ENCODE peak calls at places on chromosomes 4 and X, in eight cellular contexts. T, H, J, D, Y, X, V and C are unnamed samples. For H3K4me1, the result is how much of the 10 kb centered on the place peaks cover.

GRCh38 chr4:1752284-1753041 is 31.1 kb downstream of the TACC3 start:
- DNase-seq in D (peak), J (no peak), T (no peak), X (no peak), H (peak), Y (peak), V (no peak), C (no peak)

GRCh38 chr4:57193996-57194675 is 84.0 kb upstream of the IGFBP7 start:
- DNase-seq in T (no peak), X (no peak), D (no peak), J (no peak), Y (no peak), V (no peak), H (no peak), C (no peak)

GRCh38 chr4:183153190-183153916 is 54.3 kb downstream of the WWC2 start:
- DNase-seq in H (no peak), D (no peak), Y (no peak), V (no peak), J (no peak), T (no peak), X (no peak), C (no peak)

GRCh38 chr4:52407545-52407944 is 251.6 kb downstream of the USP46 start:
- DNase-seq in V (no peak), H (no peak), D (no peak), Y (peak), T (no peak), J (no peak), X (no peak), C (no peak)

GRCh38 chr4:46404961-46405360 is 15.0 kb upstream of the GABRA2 start:
- DNase-seq in D (no peak), Y (peak), X (no peak), V (no peak), H (peak), T (no peak), J (no peak), C (no peak)

GRCh38 chr4:20305976-20306375 is 54.3 kb downstream of the SLIT2 start:
- DNase-seq in V (no peak), X (no peak), T (no peak), D (no peak), J (no peak), Y (no peak), H (no peak), C (no peak)

GRCh38 chr4:183289688-183290087 is 30.4 kb downstream of the CLDN22 start:
- DNase-seq in J (peak), V (no peak), T (no peak), H (no peak), Y (no peak), D (no peak), X (no peak), C (no peak)

GRCh38 chrX:121641560-121641959 is 594.1 kb downstream of the GLUD2 start:
- DNase-seq in V (no peak), T (no peak), D (no peak), Y (no peak), J (no peak), X (no peak), H (no peak), C (no peak)

GRCh38 chrX:34654939-34655338 is 2.1 kb downstream of the TMEM47 start:
- DNase-seq in V (no peak), D (no peak), T (no peak), J (no peak), H (no peak), X (no peak), Y (no peak), C (no peak)

GRCh38 chr4:41433361-41433760 is 104.6 kb upstream of the LIMCH1 start:
- DNase-seq in J (no peak), X (no peak), V (no peak), H (no peak), T (no peak), Y (no peak), D (no peak), C (no peak)

GRCh38 chr4:38663021-38663800 is 788 bp upstream of the KLF3 start:
- DNase-seq in H (no peak), D (peak), Y (no peak), J (peak), V (peak), T (peak), X (peak), C (no peak)

GRCh38 chr4:64539234-64539849 is 130.1 kb upstream of the TECRL start:
- DNase-seq in T (peak), H (peak), V (no peak), Y (peak), D (peak), J (peak), X (no peak), C (no peak)

GRCh38 chrX:150085881-150086280 is 147.6 kb upstream of the EOLA2 start:
- DNase-seq in Y (no peak), V (no peak), T (no peak), D (no peak), X (no peak), H (no peak), J (no peak), C (no peak)

GRCh38 chr4:13601060-13601459 is 26.5 kb downstream of the BOD1L1 start:
- DNase-seq in H (no peak), T (no peak), J (no peak), Y (no peak), X (no peak), D (no peak), V (no peak), C (no peak)

GRCh38 chr4:182604161-182604591 is 313.0 kb downstream of the DCTD start:
- DNase-seq in J (no peak), H (no peak), V (no peak), X (no peak), T (no peak), D (no peak), Y (no peak), C (no peak)

GRCh38 chr4:82223715-82224114 is 150.1 kb downstream of the HNRNPD start:
- DNase-seq in V (no peak), H (peak), Y (no peak), J (no peak), D (no peak), X (peak), T (no peak), C (no peak)

GRCh38 chr4:150722908-150723362 is 141.0 kb downstream of the MAB21L2 start:
- DNase-seq in Y (no peak), H (peak), D (peak), V (peak), T (peak), X (peak), J (no peak), C (peak)

GRCh38 chr4:172858731-172859230 is 309.8 kb upstream of the GALNT7 start:
- DNase-seq in T (no peak), H (no peak), Y (no peak), D (no peak), X (no peak), V (no peak), J (no peak), C (no peak)

GRCh38 chr4:152679414-152680281 is at the start of gene TMEM154:
- DNase-seq in H (peak), J (no peak), Y (no peak), T (no peak), D (peak), X (peak), V (no peak), C (peak)

GRCh38 chr4:2070421-2071251 is 11.5 kb downstream of the NAT8L start:
- DNase-seq in H (no peak), D (no peak), X (peak), T (no peak), J (no peak), Y (no peak), V (no peak), C (no peak)

GRCh38 chr4:4521767-4522166 is 20.1 kb downstream of the STX18 start:
- DNase-seq in V (no peak), X (no peak), Y (no peak), T (no peak), J (no peak), H (no peak), D (no peak), C (no peak)

GRCh38 chr4:4524364-4524763 is 17.5 kb downstream of the STX18 start:
- DNase-seq in T (no peak), V (no peak), H (no peak), X (no peak), J (no peak), D (no peak), Y (no peak), C (no peak)

GRCh38 chr4:4521069-4521468 is 20.8 kb downstream of the STX18 start:
- DNase-seq in X (no peak), V (no peak), T (no peak), J (no peak), Y (no peak), D (no peak), H (no peak), C (no peak)

GRCh38 chr4:4518747-4519146 is 23.1 kb downstream of the STX18 start:
- DNase-seq in V (no peak), Y (no peak), J (no peak), H (no peak), D (no peak), X (no peak), T (no peak), C (no peak)

GRCh38 chr4:4519296-4519898 is 22.5 kb downstream of the STX18 start:
- DNase-seq in Y (no peak), T (no peak), V (no peak), X (no peak), H (no peak), D (no peak), J (peak), C (no peak)
- TF ChIP-seq EP300 in Y (no peak), T (no peak), V (no peak), X (no peak), H (no peak), D (no peak), J (no peak), C (no peak)

GRCh38 chr4:26999689-27000088 is 139.0 kb downstream of the STIM2 start:
- DNase-seq in V (no peak), X (no peak), J (no peak), Y (no peak), D (no peak), H (no peak), T (no peak), C (no peak)

GRCh38 chr4:27000820-27001219 is 140.2 kb downstream of the STIM2 start:
- DNase-seq in T (no peak), V (no peak), H (no peak), Y (no peak), X (no peak), J (peak), D (no peak), C (no peak)

GRCh38 chr4:27000122-27000521 is 139.5 kb downstream of the STIM2 start:
- DNase-seq in T (no peak), V (no peak), D (no peak), J (no peak), H (no peak), X (no peak), Y (no peak), C (no peak)

GRCh38 chr4:27003602-27004238 is 143.1 kb downstream of the STIM2 start:
- DNase-seq in Y (no peak), D (no peak), X (no peak), J (no peak), V (no peak), T (no peak), H (no peak), C (no peak)

DNA sequence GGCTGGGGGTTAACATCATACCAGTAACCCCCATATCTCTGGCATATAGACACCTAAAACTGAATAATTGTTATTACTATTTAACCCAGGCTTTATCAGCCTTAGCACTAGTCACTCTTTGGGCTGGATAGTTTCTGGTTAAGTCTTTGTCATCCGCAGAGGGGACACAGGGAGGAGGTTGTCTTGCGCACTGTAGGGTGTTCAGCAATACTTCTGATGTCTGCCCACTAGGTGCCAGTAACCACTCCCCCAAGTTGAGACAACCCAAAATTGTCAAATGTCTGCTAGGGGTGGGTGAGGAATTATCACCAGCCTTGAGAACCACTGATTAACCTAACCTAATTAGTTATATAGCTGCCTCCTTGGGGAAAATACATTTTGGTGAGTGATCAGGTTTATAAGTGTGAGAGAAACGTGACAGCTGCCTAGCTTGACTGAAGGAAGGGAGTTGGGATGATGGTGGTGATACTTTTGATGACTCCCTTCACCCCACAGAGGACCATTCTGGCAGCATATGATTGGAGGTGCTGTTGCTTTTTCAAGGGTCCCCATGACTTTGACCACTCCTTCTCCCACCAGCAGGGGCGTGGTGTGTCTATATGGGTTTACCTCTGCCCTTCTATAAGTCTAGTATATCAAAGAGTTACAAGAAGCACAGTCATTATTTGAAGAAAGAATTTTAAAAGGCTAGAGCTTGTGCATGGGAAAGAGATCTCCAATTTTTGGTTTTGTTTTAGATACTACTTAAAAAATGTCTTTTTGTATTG is 140.9 kb downstream of the STIM2 start:
- DNase-seq in V (no peak), Y (no peak), D (no peak), X (no peak), H (no peak), J (no peak), T (no peak), C (no peak)
- H3K4me1 ChIP-seq in V (under half), Y (under half), D (under half), X (under half), H (under half), J (under half), T (under half), C (under half)

GRCh38 chr4:206054-206453 is 81.8 kb downstream of the ZNF718 start:
- DNase-seq in H (no peak), V (no peak), T (no peak), Y (no peak), X (no peak), D (no peak), J (no peak), C (no peak)
- TF ChIP-seq EP300 in H (no peak), V (no peak), T (no peak), Y (no peak), X (no peak), D (no peak), J (no peak), C (no peak)

GRCh38 chr4:118867311-118868067 is 21.2 kb upstream of the SYNPO2 start:
- DNase-seq in X (no peak), D (no peak), H (no peak), J (no peak), T (no peak), Y (no peak), V (no peak), C (no peak)
- H3K4me1 ChIP-seq in X (under half), D (under half), H (under half), J (under half), T (under half), Y (under half), V (under half), C (under half)

DNA sequence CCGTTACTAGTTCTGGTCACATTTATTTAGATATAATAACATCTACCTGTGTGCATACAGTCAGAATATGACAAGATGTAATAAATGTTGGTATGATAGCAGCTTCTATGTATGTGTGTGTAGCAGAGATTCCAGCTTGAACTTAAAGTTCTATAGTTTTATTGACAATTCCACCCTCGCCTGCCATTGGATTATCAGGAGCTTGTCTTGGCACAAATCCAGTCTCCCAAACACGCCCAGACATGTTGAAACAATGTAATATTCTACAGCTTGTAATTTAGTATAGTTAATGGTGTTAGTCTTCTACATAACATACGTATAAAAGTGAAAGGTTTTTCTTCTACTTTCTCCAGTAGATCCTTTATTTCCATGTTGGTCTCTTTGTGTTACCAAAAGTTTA is 44.4 kb downstream of the BBS12 start:
- DNase-seq in X (no peak), H (peak), D (no peak), V (no peak), Y (no peak), J (no peak), T (no peak), C (no peak)
- TF ChIP-seq EP300 in X (no peak), H (no peak), D (no peak), V (no peak), Y (no peak), J (no peak), T (no peak), C (no peak)

GRCh38 chrX:65600106-65600505 is 65.5 kb upstream of the LAS1L start:
- DNase-seq in V (no peak), T (no peak), X (no peak), D (no peak), J (no peak), Y (no peak), H (no peak), C (no peak)

GRCh38 chrX:65596270-65596669 is 61.7 kb upstream of the LAS1L start:
- DNase-seq in T (no peak), H (peak), D (no peak), J (no peak), X (no peak), V (no peak), Y (no peak), C (no peak)

GRCh38 chrX:65598559-65599147 is 64.1 kb upstream of the LAS1L start:
- DNase-seq in V (no peak), T (no peak), X (no peak), Y (no peak), H (no peak), D (no peak), J (no peak), C (no peak)

GRCh38 chrX:65601126-65601525 is 66.3 kb upstream of the MSN start:
- DNase-seq in Y (no peak), T (no peak), D (no peak), H (no peak), J (no peak), X (no peak), V (no peak), C (no peak)

GRCh38 chrX:65601530-65602281 is 65.7 kb upstream of the MSN start:
- DNase-seq in H (peak), D (peak), X (peak), J (no peak), T (peak), V (no peak), Y (peak), C (peak)
- H3K4me1 ChIP-seq in H (under half), D (under half), X (under half), J (under half), T (under half), V (under half), Y (under half), C (under half)

DNA sequence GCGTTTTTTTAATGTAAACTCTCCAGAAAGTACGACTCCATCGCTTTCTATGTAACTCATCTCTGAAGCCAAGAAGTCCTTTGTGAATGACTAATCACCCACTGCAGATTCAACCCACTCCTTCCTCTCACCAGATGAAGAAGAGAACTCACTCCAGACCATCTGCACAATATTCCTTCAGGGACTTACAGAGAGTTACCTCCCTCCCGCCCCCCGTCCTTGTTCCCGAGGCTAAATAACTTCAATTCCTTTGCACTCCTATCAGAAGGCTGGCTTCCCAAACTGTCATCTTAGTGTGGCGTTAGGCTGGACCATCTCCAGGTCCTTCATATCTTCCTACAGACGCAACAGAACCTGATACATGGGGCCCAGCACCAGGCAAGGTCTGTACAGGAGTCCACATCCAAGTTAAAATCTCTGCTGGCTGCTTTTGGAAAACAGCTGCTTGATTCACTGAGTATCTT is 82.4 kb downstream of the AFAP1 start:
- DNase-seq in D (no peak), T (no peak), X (peak), Y (no peak), J (no peak), H (no peak), V (no peak), C (no peak)
- TF ChIP-seq EP300 in D (no peak), T (no peak), X (no peak), Y (no peak), J (no peak), H (no peak), V (no peak), C (no peak)

DNA sequence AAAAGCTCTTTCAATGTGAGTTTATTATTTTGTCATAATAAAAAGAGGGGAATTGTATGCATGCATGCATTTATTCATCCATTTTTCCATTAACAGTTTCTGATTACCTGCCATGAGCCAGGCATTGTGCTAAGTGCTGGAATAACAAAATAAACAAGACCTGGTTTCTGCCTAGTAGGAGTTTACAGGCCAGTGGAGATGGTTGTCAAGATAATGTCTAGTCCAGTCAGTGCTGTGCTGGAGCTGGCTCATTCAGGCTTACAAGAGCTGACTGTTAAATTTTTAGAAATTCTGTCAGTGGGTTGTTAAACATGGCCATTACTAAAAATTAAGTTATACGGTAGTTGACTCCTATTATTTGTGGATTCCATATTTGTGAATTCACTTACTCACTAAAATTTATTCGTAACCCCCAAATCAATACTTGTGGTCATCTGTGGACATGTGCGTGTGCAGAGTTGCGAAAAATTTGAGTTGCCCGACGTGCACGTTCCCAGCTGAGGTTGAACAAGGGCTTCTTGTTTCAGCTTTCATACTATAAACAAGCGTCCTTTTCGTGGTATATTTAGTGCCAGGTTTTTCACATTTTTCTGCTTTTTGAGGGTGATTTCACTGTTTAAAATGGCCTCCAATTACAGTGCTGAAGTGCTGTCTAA is 172.3 kb upstream of the RPS6KA3 start:
- DNase-seq in D (no peak), X (no peak), T (no peak), J (no peak), V (no peak), H (no peak), Y (peak), C (no peak)
- H3K4me1 ChIP-seq in D (under half), X (under half), T (under half), J (under half), V (under half), H (under half), Y (half or more), C (under half)

GRCh38 chr4:102503301-102503746 is 2.2 kb downstream of the NFKB1 start:
- DNase-seq in Y (peak), X (no peak), J (no peak), T (no peak), H (no peak), D (no peak), V (no peak), C (no peak)
- TF ChIP-seq EP300 in Y (no peak), X (no peak), J (no peak), T (no peak), H (no peak), D (no peak), V (no peak), C (no peak)

DNA sequence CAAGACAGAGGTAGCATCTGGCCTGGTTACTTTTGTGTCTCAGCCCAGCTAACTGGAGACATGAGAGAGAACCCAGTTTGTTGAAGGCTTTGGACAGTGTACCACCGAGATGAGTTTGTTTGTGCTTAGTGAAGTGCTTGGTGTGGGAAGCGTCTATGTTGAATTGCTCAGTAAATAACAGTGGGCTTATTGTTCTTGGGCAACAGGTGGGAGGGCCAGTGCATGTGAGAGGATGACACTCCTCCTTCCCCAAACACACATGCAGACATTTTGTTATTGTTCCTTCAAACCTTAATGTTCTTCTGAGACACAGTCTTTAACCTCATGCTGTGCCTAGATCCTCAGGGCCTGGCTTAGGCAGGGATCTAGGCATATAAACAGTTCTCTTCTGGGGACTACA is 39.7 kb downstream of the MSN start:
- DNase-seq in V (no peak), T (no peak), Y (no peak), D (no peak), H (no peak), J (no peak), X (no peak), C (no peak)
- H3K4me1 ChIP-seq in V (half or more), T (under half), Y (under half), D (under half), H (under half), J (under half), X (under half), C (under half)